ENCODE peak calls at places on chromosome 16, in five cellular contexts. One of them, this sample, is unnamed.

GRCh38 chr16:2296662-2297505 is 29.0 kb upstream of the RNPS1 start:
- DNase-seq in activated CD4-positive, CD25-positive, alpha-beta regulatory T cell: no peak
- DNase-seq in NCI-H2081: no peak
- DNase-seq in AG08395: peak; percentile 43
- DNase-seq in pulmonary artery endothelial cell: no peak
- DNase-seq in this sample: no peak

GRCh38 chr16:71585318-71585703 is 8.4 kb upstream of the TAT start:
- DNase-seq in NCI-H2081: no peak
- DNase-seq in pulmonary artery endothelial cell: no peak
- DNase-seq in activated CD4-positive, CD25-positive, alpha-beta regulatory T cell: no peak
- DNase-seq in AG08395: no peak
- DNase-seq in this sample: no peak

GRCh38 chr16:2040450-2041105 is 7.1 kb downstream of the NTHL1 start:
- DNase-seq in NCI-H2081: no peak
- DNase-seq in AG08395: no peak
- DNase-seq in activated CD4-positive, CD25-positive, alpha-beta regulatory T cell: no peak
- DNase-seq in pulmonary artery endothelial cell: no peak
- DNase-seq in this sample: no peak

GRCh38 chr16:84481051-84481735 is 23.3 kb downstream of the MEAK7 start:
- DNase-seq in activated CD4-positive, CD25-positive, alpha-beta regulatory T cell: no peak
- DNase-seq in pulmonary artery endothelial cell: no peak
- DNase-seq in NCI-H2081: no peak
- DNase-seq in AG08395: no peak
- DNase-seq in this sample: peak; percentile 65

GRCh38 chr16:1792836-1793577 is 498 bp downstream of the IGFALS start:
- DNase-seq in pulmonary artery endothelial cell: no peak
- DNase-seq in AG08395: no peak
- DNase-seq in activated CD4-positive, CD25-positive, alpha-beta regulatory T cell: no peak
- DNase-seq in NCI-H2081: no peak
- DNase-seq in this sample: no peak

GRCh38 chr16:89375021-89375420 is 115.3 kb downstream of the ANKRD11 start:
- DNase-seq in pulmonary artery endothelial cell: no peak
- DNase-seq in activated CD4-positive, CD25-positive, alpha-beta regulatory T cell: no peak
- DNase-seq in NCI-H2081: peak; percentile 19
- DNase-seq in AG08395: no peak
- DNase-seq in this sample: no peak

GRCh38 chr16:70467113-70467512 is 12.7 kb downstream of the FCSK start:
- DNase-seq in pulmonary artery endothelial cell: no peak
- DNase-seq in NCI-H2081: no peak
- DNase-seq in AG08395: no peak
- DNase-seq in activated CD4-positive, CD25-positive, alpha-beta regulatory T cell: no peak
- DNase-seq in this sample: no peak

GRCh38 chr16:19307587-19308241 is 22.2 kb downstream of the CLEC19A start:
- DNase-seq in NCI-H2081: no peak
- DNase-seq in activated CD4-positive, CD25-positive, alpha-beta regulatory T cell: no peak
- DNase-seq in pulmonary artery endothelial cell: no peak
- DNase-seq in AG08395: no peak
- DNase-seq in this sample: no peak

GRCh38 chr16:53766304-53767016 is 62.5 kb downstream of the FTO start:
- DNase-seq in NCI-H2081: no peak
- DNase-seq in activated CD4-positive, CD25-positive, alpha-beta regulatory T cell: no peak
- DNase-seq in pulmonary artery endothelial cell: no peak
- DNase-seq in AG08395: no peak
- DNase-seq in this sample: no peak

GRCh38 chr16:11396241-11397048 is 51.2 kb downstream of the RMI2 start:
- DNase-seq in pulmonary artery endothelial cell: no peak
- DNase-seq in activated CD4-positive, CD25-positive, alpha-beta regulatory T cell: peak; percentile 52
- DNase-seq in NCI-H2081: peak; percentile 59
- DNase-seq in AG08395: peak; percentile 93
- DNase-seq in this sample: no peak

GRCh38 chr16:8627456-8627855 is 6.0 kb downstream of the METTL22 start:
- DNase-seq in NCI-H2081: no peak
- DNase-seq in AG08395: no peak
- DNase-seq in pulmonary artery endothelial cell: no peak
- DNase-seq in activated CD4-positive, CD25-positive, alpha-beta regulatory T cell: no peak
- DNase-seq in this sample: no peak

GRCh38 chr16:9820481-9821246 is 361.6 kb downstream of the GRIN2A start:
- DNase-seq in NCI-H2081: no peak
- DNase-seq in activated CD4-positive, CD25-positive, alpha-beta regulatory T cell: no peak
- DNase-seq in AG08395: no peak
- DNase-seq in pulmonary artery endothelial cell: no peak
- DNase-seq in this sample: no peak

GRCh38 chr16:15958703-15959348 is 9.4 kb downstream of the ABCC1 start:
- DNase-seq in pulmonary artery endothelial cell: no peak
- DNase-seq in activated CD4-positive, CD25-positive, alpha-beta regulatory T cell: no peak
- DNase-seq in AG08395: no peak
- DNase-seq in NCI-H2081: no peak
- DNase-seq in this sample: no peak

GRCh38 chr16:7381671-7382070 is 49.0 kb downstream of the RBFOX1 start:
- DNase-seq in pulmonary artery endothelial cell: no peak
- DNase-seq in AG08395: no peak
- DNase-seq in activated CD4-positive, CD25-positive, alpha-beta regulatory T cell: no peak
- DNase-seq in NCI-H2081: no peak
- DNase-seq in this sample: no peak

GRCh38 chr16:16780588-16780987 is 401.6 kb downstream of the NPIPA7 start:
- DNase-seq in activated CD4-positive, CD25-positive, alpha-beta regulatory T cell: no peak
- DNase-seq in AG08395: no peak
- DNase-seq in NCI-H2081: no peak
- DNase-seq in pulmonary artery endothelial cell: no peak
- DNase-seq in this sample: no peak

GRCh38 chr16:58628845-58629680 is 563 bp downstream of the CNOT1 start:
- DNase-seq in AG08395: peak; percentile 43
- DNase-seq in activated CD4-positive, CD25-positive, alpha-beta regulatory T cell: no peak
- DNase-seq in NCI-H2081: no peak
- DNase-seq in pulmonary artery endothelial cell: no peak
- DNase-seq in this sample: peak; percentile 80

GRCh38 chr16:49335828-49336227 is 37.8 kb upstream of the C16orf78 start:
- DNase-seq in AG08395: no peak
- DNase-seq in pulmonary artery endothelial cell: no peak
- DNase-seq in activated CD4-positive, CD25-positive, alpha-beta regulatory T cell: no peak
- DNase-seq in NCI-H2081: no peak
- DNase-seq in this sample: peak; percentile 17

GRCh38 chr16:17571499-17572093 is 100.8 kb upstream of the XYLT1 start:
- DNase-seq in activated CD4-positive, CD25-positive, alpha-beta regulatory T cell: no peak
- DNase-seq in AG08395: no peak
- DNase-seq in NCI-H2081: no peak
- DNase-seq in pulmonary artery endothelial cell: no peak
- DNase-seq in this sample: no peak

GRCh38 chr16:46853713-46854443 is 22.9 kb upstream of the C16orf87 start:
- DNase-seq in pulmonary artery endothelial cell: peak; percentile 29
- DNase-seq in AG08395: peak; percentile 88
- DNase-seq in activated CD4-positive, CD25-positive, alpha-beta regulatory T cell: peak; percentile 27
- DNase-seq in NCI-H2081: peak; percentile 38
- DNase-seq in this sample: no peak

GRCh38 chr16:3850544-3850899 is 30.0 kb downstream of the CREBBP start:
- DNase-seq in AG08395: no peak
- DNase-seq in activated CD4-positive, CD25-positive, alpha-beta regulatory T cell: no peak
- DNase-seq in NCI-H2081: no peak
- DNase-seq in pulmonary artery endothelial cell: no peak
- DNase-seq in this sample: no peak

GRCh38 chr16:1301562-1301961 is 7.9 kb upstream of the UBE2I start:
- DNase-seq in activated CD4-positive, CD25-positive, alpha-beta regulatory T cell: no peak
- DNase-seq in NCI-H2081: no peak
- DNase-seq in pulmonary artery endothelial cell: no peak
- DNase-seq in AG08395: no peak
- DNase-seq in this sample: no peak

GRCh38 chr16:71626858-71627213 is 852 bp downstream of the MARVELD3 start:
- DNase-seq in activated CD4-positive, CD25-positive, alpha-beta regulatory T cell: no peak
- DNase-seq in pulmonary artery endothelial cell: no peak
- DNase-seq in AG08395: no peak
- DNase-seq in NCI-H2081: no peak
- DNase-seq in this sample: no peak

GRCh38 chr16:67022531-67023214 is 6.3 kb upstream of the CBFB start:
- DNase-seq in pulmonary artery endothelial cell: no peak
- DNase-seq in activated CD4-positive, CD25-positive, alpha-beta regulatory T cell: no peak
- DNase-seq in NCI-H2081: no peak
- DNase-seq in AG08395: peak; percentile 38
- DNase-seq in this sample: no peak

GRCh38 chr16:64983983-64984382 is 137.9 kb downstream of the CDH11 start:
- DNase-seq in pulmonary artery endothelial cell: peak; percentile 65
- DNase-seq in NCI-H2081: peak; percentile 30
- DNase-seq in AG08395: peak; percentile 72
- DNase-seq in activated CD4-positive, CD25-positive, alpha-beta regulatory T cell: no peak
- DNase-seq in this sample: no peak

GRCh38 chr16:73254983-73255382 is 207.1 kb upstream of the ZFHX3 start:
- DNase-seq in AG08395: no peak
- DNase-seq in NCI-H2081: no peak
- DNase-seq in pulmonary artery endothelial cell: no peak
- DNase-seq in activated CD4-positive, CD25-positive, alpha-beta regulatory T cell: no peak
- DNase-seq in this sample: no peak

GRCh38 chr16:15435216-15435864 is 952 bp downstream of the BMERB1 start:
- DNase-seq in pulmonary artery endothelial cell: no peak
- DNase-seq in AG08395: no peak
- DNase-seq in NCI-H2081: no peak
- DNase-seq in activated CD4-positive, CD25-positive, alpha-beta regulatory T cell: no peak
- DNase-seq in this sample: no peak

GRCh38 chr16:78303946-78304345 is 204.5 kb downstream of the WWOX start:
- DNase-seq in pulmonary artery endothelial cell: no peak
- DNase-seq in NCI-H2081: no peak
- DNase-seq in AG08395: no peak
- DNase-seq in activated CD4-positive, CD25-positive, alpha-beta regulatory T cell: no peak
- DNase-seq in this sample: no peak

GRCh38 chr16:4801962-4802658 is at the start of gene ROGDI:
- DNase-seq in NCI-H2081: peak; percentile 84
- DNase-seq in activated CD4-positive, CD25-positive, alpha-beta regulatory T cell: peak; percentile 46
- DNase-seq in AG08395: peak; percentile 43
- DNase-seq in pulmonary artery endothelial cell: no peak
- DNase-seq in this sample: no peak

GRCh38 chr16:81216114-81216513 is 22.4 kb upstream of the BCO1 start:
- DNase-seq in AG08395: no peak
- DNase-seq in activated CD4-positive, CD25-positive, alpha-beta regulatory T cell: no peak
- DNase-seq in NCI-H2081: no peak
- DNase-seq in pulmonary artery endothelial cell: no peak
- DNase-seq in this sample: no peak

GRCh38 chr16:55647798-55648197 is 8.0 kb upstream of the SLC6A2 start:
- DNase-seq in activated CD4-positive, CD25-positive, alpha-beta regulatory T cell: no peak
- DNase-seq in NCI-H2081: no peak
- DNase-seq in pulmonary artery endothelial cell: no peak
- DNase-seq in AG08395: no peak
- DNase-seq in this sample: no peak

GRCh38 chr16:56777533-56777932 is 47.6 kb downstream of the NUP93 start:
- DNase-seq in NCI-H2081: no peak
- DNase-seq in pulmonary artery endothelial cell: no peak
- DNase-seq in activated CD4-positive, CD25-positive, alpha-beta regulatory T cell: no peak
- DNase-seq in AG08395: peak; percentile 56
- DNase-seq in this sample: no peak

GRCh38 chr16:47887496-47887895 is 268.3 kb downstream of the ABCC12 start:
- DNase-seq in activated CD4-positive, CD25-positive, alpha-beta regulatory T cell: no peak
- DNase-seq in AG08395: peak; percentile 28
- DNase-seq in pulmonary artery endothelial cell: no peak
- DNase-seq in NCI-H2081: no peak
- DNase-seq in this sample: no peak

GRCh38 chr16:54931757-54932660 is 1.3 kb downstream of the IRX5 start:
- DNase-seq in pulmonary artery endothelial cell: no peak
- DNase-seq in NCI-H2081: no peak
- DNase-seq in AG08395: no peak
- DNase-seq in activated CD4-positive, CD25-positive, alpha-beta regulatory T cell: no peak
- DNase-seq in this sample: no peak

GRCh38 chr16:15434079-15434424 is 336 bp upstream of the BMERB1 start:
- DNase-seq in NCI-H2081: no peak
- DNase-seq in pulmonary artery endothelial cell: no peak
- DNase-seq in activated CD4-positive, CD25-positive, alpha-beta regulatory T cell: no peak
- DNase-seq in AG08395: no peak
- DNase-seq in this sample: no peak

GRCh38 chr16:66395806-66396555 is 29.5 kb downstream of the CDH5 start:
- DNase-seq in AG08395: no peak
- DNase-seq in pulmonary artery endothelial cell: no peak
- DNase-seq in activated CD4-positive, CD25-positive, alpha-beta regulatory T cell: no peak
- DNase-seq in NCI-H2081: no peak
- DNase-seq in this sample: no peak

GRCh38 chr16:55480228-55480655 is 1.2 kb downstream of the MMP2 start:
- DNase-seq in activated CD4-positive, CD25-positive, alpha-beta regulatory T cell: no peak
- DNase-seq in pulmonary artery endothelial cell: peak; percentile 50
- DNase-seq in AG08395: peak; percentile 89
- DNase-seq in NCI-H2081: no peak
- DNase-seq in this sample: peak; percentile 88

GRCh38 chr16:15708096-15708495 is 58.1 kb downstream of the NDE1 start:
- DNase-seq in pulmonary artery endothelial cell: peak; percentile 79
- DNase-seq in NCI-H2081: no peak
- DNase-seq in AG08395: no peak
- DNase-seq in activated CD4-positive, CD25-positive, alpha-beta regulatory T cell: no peak
- DNase-seq in this sample: no peak

GRCh38 chr16:64864232-64864803 is 257.5 kb downstream of the CDH11 start:
- DNase-seq in pulmonary artery endothelial cell: no peak
- DNase-seq in AG08395: peak; percentile 90
- DNase-seq in activated CD4-positive, CD25-positive, alpha-beta regulatory T cell: no peak
- DNase-seq in NCI-H2081: no peak
- DNase-seq in this sample: no peak